ENCODE peak calls at places on chromosomes 16 and 17, in eight cellular contexts. One of them, this sample, is unnamed.

GRCh38 chr16:55671974-55672280 is 16.1 kb downstream of the SLC6A2 start:
- DNase-seq in HT-29: no peak
- DNase-seq in body of pancreas: no peak
- DNase-seq in stimulated activated CD4-positive, alpha-beta T cell treated with anti-CD3 and anti-CD28 coated beads, Interleukin-1b, Interleukin-23, amount 100 ng/mL, for 4 hours: no peak
- DNase-seq in Ammon's horn: no peak
- DNase-seq in mesendoderm: no peak
- DNase-seq in NCI-H460: no peak
- DNase-seq in skeletal muscle cell: no peak
- DNase-seq in this sample: no peak

GRCh38 chr17:62653831-62654829 is 26.7 kb downstream of the MRC2 start:
- DNase-seq in NCI-H460: no peak
- DNase-seq in skeletal muscle cell: peak
- DNase-seq in stimulated activated CD4-positive, alpha-beta T cell treated with anti-CD3 and anti-CD28 coated beads, Interleukin-1b, Interleukin-23, amount 100 ng/mL, for 4 hours: no peak
- DNase-seq in HT-29: no peak
- DNase-seq in mesendoderm: peak
- DNase-seq in Ammon's horn: peak
- DNase-seq in body of pancreas: peak
- DNase-seq in this sample: no peak

GRCh38 chr17:74740641-74741387 is 3.8 kb downstream of the RAB37 start:
- DNase-seq in stimulated activated CD4-positive, alpha-beta T cell treated with anti-CD3 and anti-CD28 coated beads, Interleukin-1b, Interleukin-23, amount 100 ng/mL, for 4 hours: no peak
- DNase-seq in skeletal muscle cell: no peak
- DNase-seq in Ammon's horn: no peak
- DNase-seq in body of pancreas: no peak
- DNase-seq in NCI-H460: no peak
- DNase-seq in HT-29: no peak
- DNase-seq in mesendoderm: no peak
- DNase-seq in this sample: no peak

GRCh38 chr16:57736419-57737281 is 1.1 kb downstream of the KATNB1 start:
- DNase-seq in NCI-H460: peak
- DNase-seq in HT-29: peak
- DNase-seq in mesendoderm: peak
- DNase-seq in Ammon's horn: peak
- DNase-seq in skeletal muscle cell: peak
- DNase-seq in stimulated activated CD4-positive, alpha-beta T cell treated with anti-CD3 and anti-CD28 coated beads, Interleukin-1b, Interleukin-23, amount 100 ng/mL, for 4 hours: no peak
- DNase-seq in body of pancreas: peak
- DNase-seq in this sample: no peak

GRCh38 chr16:54397838-54398237 is 111.3 kb upstream of the IRX3 start:
- DNase-seq in skeletal muscle cell: no peak
- DNase-seq in mesendoderm: no peak
- DNase-seq in Ammon's horn: no peak
- DNase-seq in stimulated activated CD4-positive, alpha-beta T cell treated with anti-CD3 and anti-CD28 coated beads, Interleukin-1b, Interleukin-23, amount 100 ng/mL, for 4 hours: no peak
- DNase-seq in body of pancreas: no peak
- DNase-seq in HT-29: no peak
- DNase-seq in NCI-H460: no peak
- DNase-seq in this sample: no peak

GRCh38 chr17:45132302-45132568 is at the start of gene PLCD3:
- DNase-seq in NCI-H460: no peak
- DNase-seq in HT-29: no peak
- DNase-seq in mesendoderm: no peak
- DNase-seq in skeletal muscle cell: no peak
- DNase-seq in stimulated activated CD4-positive, alpha-beta T cell treated with anti-CD3 and anti-CD28 coated beads, Interleukin-1b, Interleukin-23, amount 100 ng/mL, for 4 hours: no peak
- DNase-seq in Ammon's horn: no peak
- DNase-seq in body of pancreas: no peak
- DNase-seq in this sample: no peak

GRCh38 chr16:24701521-24701951 is 27.9 kb upstream of the TNRC6A start:
- DNase-seq in body of pancreas: no peak
- DNase-seq in Ammon's horn: no peak
- DNase-seq in mesendoderm: no peak
- DNase-seq in NCI-H460: no peak
- DNase-seq in skeletal muscle cell: no peak
- DNase-seq in HT-29: no peak
- DNase-seq in stimulated activated CD4-positive, alpha-beta T cell treated with anti-CD3 and anti-CD28 coated beads, Interleukin-1b, Interleukin-23, amount 100 ng/mL, for 4 hours: no peak
- DNase-seq in this sample: no peak

GRCh38 chr16:23679986-23680336 is 1.3 kb downstream of the PLK1 start:
- DNase-seq in body of pancreas: no peak
- DNase-seq in NCI-H460: no peak
- DNase-seq in Ammon's horn: no peak
- DNase-seq in HT-29: peak
- DNase-seq in mesendoderm: peak
- DNase-seq in skeletal muscle cell: no peak
- DNase-seq in stimulated activated CD4-positive, alpha-beta T cell treated with anti-CD3 and anti-CD28 coated beads, Interleukin-1b, Interleukin-23, amount 100 ng/mL, for 4 hours: no peak
- DNase-seq in this sample: no peak

GRCh38 chr17:64232466-64233262 is 30.4 kb downstream of the TEX2 start:
- DNase-seq in skeletal muscle cell: no peak
- DNase-seq in body of pancreas: no peak
- DNase-seq in HT-29: no peak
- DNase-seq in Ammon's horn: no peak
- DNase-seq in stimulated activated CD4-positive, alpha-beta T cell treated with anti-CD3 and anti-CD28 coated beads, Interleukin-1b, Interleukin-23, amount 100 ng/mL, for 4 hours: no peak
- DNase-seq in NCI-H460: no peak
- DNase-seq in mesendoderm: no peak
- DNase-seq in this sample: no peak

GRCh38 chr17:41340934-41341861 is 9.4 kb downstream of the KRT33A start:
- DNase-seq in Ammon's horn: no peak
- DNase-seq in stimulated activated CD4-positive, alpha-beta T cell treated with anti-CD3 and anti-CD28 coated beads, Interleukin-1b, Interleukin-23, amount 100 ng/mL, for 4 hours: no peak
- DNase-seq in mesendoderm: no peak
- DNase-seq in body of pancreas: no peak
- DNase-seq in NCI-H460: no peak
- DNase-seq in HT-29: no peak
- DNase-seq in skeletal muscle cell: no peak
- DNase-seq in this sample: no peak

GRCh38 chr17:43438626-43439529 is 40.1 kb downstream of the ARL4D start:
- DNase-seq in NCI-H460: no peak
- DNase-seq in body of pancreas: no peak
- DNase-seq in stimulated activated CD4-positive, alpha-beta T cell treated with anti-CD3 and anti-CD28 coated beads, Interleukin-1b, Interleukin-23, amount 100 ng/mL, for 4 hours: no peak
- DNase-seq in Ammon's horn: no peak
- DNase-seq in skeletal muscle cell: no peak
- DNase-seq in mesendoderm: peak
- DNase-seq in HT-29: no peak
- DNase-seq in this sample: no peak

GRCh38 chr17:21377821-21378396 is 1.8 kb downstream of the KCNJ12 start:
- DNase-seq in skeletal muscle cell: no peak
- DNase-seq in HT-29: no peak
- DNase-seq in NCI-H460: no peak
- DNase-seq in body of pancreas: no peak
- DNase-seq in mesendoderm: no peak
- DNase-seq in Ammon's horn: no peak
- DNase-seq in stimulated activated CD4-positive, alpha-beta T cell treated with anti-CD3 and anti-CD28 coated beads, Interleukin-1b, Interleukin-23, amount 100 ng/mL, for 4 hours: no peak
- DNase-seq in this sample: no peak

GRCh38 chr16:4172070-4172469 is 55.8 kb upstream of the ADCY9 start:
- DNase-seq in mesendoderm: no peak
- DNase-seq in NCI-H460: no peak
- DNase-seq in body of pancreas: no peak
- DNase-seq in stimulated activated CD4-positive, alpha-beta T cell treated with anti-CD3 and anti-CD28 coated beads, Interleukin-1b, Interleukin-23, amount 100 ng/mL, for 4 hours: no peak
- DNase-seq in skeletal muscle cell: no peak
- DNase-seq in HT-29: no peak
- DNase-seq in Ammon's horn: no peak
- DNase-seq in this sample: no peak

GRCh38 chr17:385195-385835 is 32.7 kb upstream of the RPH3AL start:
- DNase-seq in skeletal muscle cell: no peak
- DNase-seq in HT-29: no peak
- DNase-seq in Ammon's horn: no peak
- DNase-seq in mesendoderm: peak
- DNase-seq in NCI-H460: no peak
- DNase-seq in stimulated activated CD4-positive, alpha-beta T cell treated with anti-CD3 and anti-CD28 coated beads, Interleukin-1b, Interleukin-23, amount 100 ng/mL, for 4 hours: no peak
- DNase-seq in body of pancreas: peak
- DNase-seq in this sample: peak

GRCh38 chr16:80375513-80375912 is 165.3 kb upstream of the DYNLRB2 start:
- DNase-seq in body of pancreas: no peak
- DNase-seq in mesendoderm: no peak
- DNase-seq in stimulated activated CD4-positive, alpha-beta T cell treated with anti-CD3 and anti-CD28 coated beads, Interleukin-1b, Interleukin-23, amount 100 ng/mL, for 4 hours: no peak
- DNase-seq in HT-29: no peak
- DNase-seq in skeletal muscle cell: no peak
- DNase-seq in Ammon's horn: no peak
- DNase-seq in NCI-H460: no peak
- DNase-seq in this sample: no peak

GRCh38 chr17:58277107-58277506 is 3.6 kb downstream of the MPO start:
- DNase-seq in stimulated activated CD4-positive, alpha-beta T cell treated with anti-CD3 and anti-CD28 coated beads, Interleukin-1b, Interleukin-23, amount 100 ng/mL, for 4 hours: no peak
- DNase-seq in mesendoderm: peak
- DNase-seq in skeletal muscle cell: no peak
- DNase-seq in body of pancreas: no peak
- DNase-seq in NCI-H460: no peak
- DNase-seq in Ammon's horn: no peak
- DNase-seq in HT-29: peak
- DNase-seq in this sample: no peak

GRCh38 chr17:19800571-19800970 is 52.5 kb upstream of the ALDH3A1 start:
- DNase-seq in body of pancreas: no peak
- DNase-seq in HT-29: no peak
- DNase-seq in skeletal muscle cell: no peak
- DNase-seq in mesendoderm: no peak
- DNase-seq in Ammon's horn: no peak
- DNase-seq in stimulated activated CD4-positive, alpha-beta T cell treated with anti-CD3 and anti-CD28 coated beads, Interleukin-1b, Interleukin-23, amount 100 ng/mL, for 4 hours: no peak
- DNase-seq in NCI-H460: no peak
- DNase-seq in this sample: no peak

GRCh38 chr17:3534881-3535252 is 22.7 kb downstream of the TRPV3 start:
- DNase-seq in skeletal muscle cell: no peak
- DNase-seq in NCI-H460: peak
- DNase-seq in body of pancreas: no peak
- DNase-seq in Ammon's horn: peak
- DNase-seq in HT-29: no peak
- DNase-seq in mesendoderm: peak
- DNase-seq in stimulated activated CD4-positive, alpha-beta T cell treated with anti-CD3 and anti-CD28 coated beads, Interleukin-1b, Interleukin-23, amount 100 ng/mL, for 4 hours: no peak
- DNase-seq in this sample: no peak

GRCh38 chr16:63496282-63496681 is 1460.0 kb upstream of the CDH8 start:
- DNase-seq in NCI-H460: no peak
- DNase-seq in body of pancreas: no peak
- DNase-seq in mesendoderm: no peak
- DNase-seq in skeletal muscle cell: no peak
- DNase-seq in HT-29: no peak
- DNase-seq in stimulated activated CD4-positive, alpha-beta T cell treated with anti-CD3 and anti-CD28 coated beads, Interleukin-1b, Interleukin-23, amount 100 ng/mL, for 4 hours: no peak
- DNase-seq in Ammon's horn: no peak
- DNase-seq in this sample: no peak

GRCh38 chr16:84553873-84554399 is 49.5 kb upstream of the MEAK7 start:
- DNase-seq in mesendoderm: no peak
- DNase-seq in stimulated activated CD4-positive, alpha-beta T cell treated with anti-CD3 and anti-CD28 coated beads, Interleukin-1b, Interleukin-23, amount 100 ng/mL, for 4 hours: peak
- DNase-seq in skeletal muscle cell: no peak
- DNase-seq in HT-29: no peak
- DNase-seq in body of pancreas: no peak
- DNase-seq in NCI-H460: no peak
- DNase-seq in Ammon's horn: no peak
- DNase-seq in this sample: no peak

GRCh38 chr17:73155410-73156165 is 9.2 kb upstream of the SSTR2 start:
- DNase-seq in Ammon's horn: peak
- DNase-seq in skeletal muscle cell: no peak
- DNase-seq in NCI-H460: no peak
- DNase-seq in body of pancreas: no peak
- DNase-seq in stimulated activated CD4-positive, alpha-beta T cell treated with anti-CD3 and anti-CD28 coated beads, Interleukin-1b, Interleukin-23, amount 100 ng/mL, for 4 hours: no peak
- DNase-seq in HT-29: no peak
- DNase-seq in mesendoderm: peak
- DNase-seq in this sample: no peak

GRCh38 chr16:20676268-20676828 is 21.1 kb downstream of the ACSM1 start:
- DNase-seq in stimulated activated CD4-positive, alpha-beta T cell treated with anti-CD3 and anti-CD28 coated beads, Interleukin-1b, Interleukin-23, amount 100 ng/mL, for 4 hours: no peak
- DNase-seq in body of pancreas: peak
- DNase-seq in HT-29: no peak
- DNase-seq in skeletal muscle cell: no peak
- DNase-seq in Ammon's horn: peak
- DNase-seq in mesendoderm: no peak
- DNase-seq in NCI-H460: no peak
- DNase-seq in this sample: no peak

GRCh38 chr17:39235555-39236221 is 9.9 kb upstream of the STAC2 start:
- DNase-seq in HT-29: peak
- DNase-seq in body of pancreas: peak
- DNase-seq in stimulated activated CD4-positive, alpha-beta T cell treated with anti-CD3 and anti-CD28 coated beads, Interleukin-1b, Interleukin-23, amount 100 ng/mL, for 4 hours: no peak
- DNase-seq in skeletal muscle cell: no peak
- DNase-seq in NCI-H460: peak
- DNase-seq in Ammon's horn: no peak
- DNase-seq in mesendoderm: peak
- DNase-seq in this sample: no peak

GRCh38 chr17:40331743-40332641 is 23.0 kb downstream of the RARA start:
- DNase-seq in body of pancreas: peak
- DNase-seq in skeletal muscle cell: no peak
- DNase-seq in NCI-H460: no peak
- DNase-seq in HT-29: peak
- DNase-seq in mesendoderm: no peak
- DNase-seq in stimulated activated CD4-positive, alpha-beta T cell treated with anti-CD3 and anti-CD28 coated beads, Interleukin-1b, Interleukin-23, amount 100 ng/mL, for 4 hours: no peak
- DNase-seq in Ammon's horn: peak
- DNase-seq in this sample: no peak

GRCh38 chr16:9545500-9546437 is 454.3 kb downstream of the HAPSTR1 start:
- DNase-seq in HT-29: no peak
- DNase-seq in body of pancreas: no peak
- DNase-seq in Ammon's horn: no peak
- DNase-seq in mesendoderm: no peak
- DNase-seq in skeletal muscle cell: no peak
- DNase-seq in stimulated activated CD4-positive, alpha-beta T cell treated with anti-CD3 and anti-CD28 coated beads, Interleukin-1b, Interleukin-23, amount 100 ng/mL, for 4 hours: no peak
- DNase-seq in NCI-H460: no peak
- DNase-seq in this sample: no peak

GRCh38 chr16:50322333-50322732 is 46.5 kb downstream of the BRD7 start:
- DNase-seq in skeletal muscle cell: no peak
- DNase-seq in mesendoderm: no peak
- DNase-seq in HT-29: no peak
- DNase-seq in body of pancreas: no peak
- DNase-seq in stimulated activated CD4-positive, alpha-beta T cell treated with anti-CD3 and anti-CD28 coated beads, Interleukin-1b, Interleukin-23, amount 100 ng/mL, for 4 hours: no peak
- DNase-seq in NCI-H460: no peak
- DNase-seq in Ammon's horn: no peak
- DNase-seq in this sample: no peak

GRCh38 chr16:31699601-31700000 is 171.9 kb downstream of the AHSP start:
- DNase-seq in NCI-H460: no peak
- DNase-seq in mesendoderm: no peak
- DNase-seq in Ammon's horn: no peak
- DNase-seq in body of pancreas: no peak
- DNase-seq in HT-29: no peak
- DNase-seq in skeletal muscle cell: no peak
- DNase-seq in stimulated activated CD4-positive, alpha-beta T cell treated with anti-CD3 and anti-CD28 coated beads, Interleukin-1b, Interleukin-23, amount 100 ng/mL, for 4 hours: no peak
- DNase-seq in this sample: no peak

GRCh38 chr17:32495347-32496253 is 8.8 kb downstream of the CDK5R1 start:
- DNase-seq in stimulated activated CD4-positive, alpha-beta T cell treated with anti-CD3 and anti-CD28 coated beads, Interleukin-1b, Interleukin-23, amount 100 ng/mL, for 4 hours: no peak
- DNase-seq in mesendoderm: no peak
- DNase-seq in Ammon's horn: peak
- DNase-seq in HT-29: no peak
- DNase-seq in body of pancreas: peak
- DNase-seq in skeletal muscle cell: no peak
- DNase-seq in NCI-H460: no peak
- DNase-seq in this sample: no peak

GRCh38 chr16:86531193-86531550 is 20.8 kb downstream of the FOXF1 start:
- DNase-seq in mesendoderm: no peak
- DNase-seq in HT-29: no peak
- DNase-seq in body of pancreas: peak
- DNase-seq in stimulated activated CD4-positive, alpha-beta T cell treated with anti-CD3 and anti-CD28 coated beads, Interleukin-1b, Interleukin-23, amount 100 ng/mL, for 4 hours: no peak
- DNase-seq in skeletal muscle cell: no peak
- DNase-seq in NCI-H460: no peak
- DNase-seq in Ammon's horn: peak
- DNase-seq in this sample: no peak

GRCh38 chr17:15943971-15944719 is 785 bp upstream of the ADORA2B start:
- DNase-seq in mesendoderm: no peak
- DNase-seq in Ammon's horn: no peak
- DNase-seq in NCI-H460: no peak
- DNase-seq in skeletal muscle cell: no peak
- DNase-seq in body of pancreas: no peak
- DNase-seq in stimulated activated CD4-positive, alpha-beta T cell treated with anti-CD3 and anti-CD28 coated beads, Interleukin-1b, Interleukin-23, amount 100 ng/mL, for 4 hours: no peak
- DNase-seq in HT-29: no peak
- DNase-seq in this sample: no peak

GRCh38 chr16:11676799-11677198 is 8.5 kb downstream of the SNN start:
- DNase-seq in HT-29: no peak
- DNase-seq in skeletal muscle cell: no peak
- DNase-seq in NCI-H460: no peak
- DNase-seq in mesendoderm: no peak
- DNase-seq in stimulated activated CD4-positive, alpha-beta T cell treated with anti-CD3 and anti-CD28 coated beads, Interleukin-1b, Interleukin-23, amount 100 ng/mL, for 4 hours: no peak
- DNase-seq in Ammon's horn: no peak
- DNase-seq in body of pancreas: no peak
- DNase-seq in this sample: no peak

GRCh38 chr16:66335704-66336329 is 30.7 kb upstream of the CDH5 start:
- DNase-seq in skeletal muscle cell: peak
- DNase-seq in stimulated activated CD4-positive, alpha-beta T cell treated with anti-CD3 and anti-CD28 coated beads, Interleukin-1b, Interleukin-23, amount 100 ng/mL, for 4 hours: no peak
- DNase-seq in Ammon's horn: peak
- DNase-seq in NCI-H460: no peak
- DNase-seq in body of pancreas: no peak
- DNase-seq in HT-29: no peak
- DNase-seq in mesendoderm: no peak
- DNase-seq in this sample: no peak

GRCh38 chr17:70906808-70907207 is 737.5 kb downstream of the KCNJ2 start:
- DNase-seq in stimulated activated CD4-positive, alpha-beta T cell treated with anti-CD3 and anti-CD28 coated beads, Interleukin-1b, Interleukin-23, amount 100 ng/mL, for 4 hours: no peak
- DNase-seq in HT-29: no peak
- DNase-seq in mesendoderm: peak
- DNase-seq in body of pancreas: no peak
- DNase-seq in Ammon's horn: no peak
- DNase-seq in NCI-H460: no peak
- DNase-seq in skeletal muscle cell: peak
- DNase-seq in this sample: no peak

GRCh38 chr17:17015221-17015620 is 27.0 kb upstream of the MPRIP start:
- DNase-seq in skeletal muscle cell: no peak
- DNase-seq in Ammon's horn: no peak
- DNase-seq in NCI-H460: no peak
- DNase-seq in HT-29: no peak
- DNase-seq in body of pancreas: no peak
- DNase-seq in mesendoderm: no peak
- DNase-seq in stimulated activated CD4-positive, alpha-beta T cell treated with anti-CD3 and anti-CD28 coated beads, Interleukin-1b, Interleukin-23, amount 100 ng/mL, for 4 hours: no peak
- DNase-seq in this sample: no peak